ENCODE peak calls at places on chromosomes 2 and 18, in seven cellular contexts. L is NCI-H1092, V is WTC11, M is activated T-cell treated with anti-CD3 and anti-CD28 coated beads for 24 hours, N is KBM-7, A is A549, I is H54. H is an unnamed sample.

GRCh38 chr2:82823892-82824291 is 1635.2 kb downstream of the SUCLG1 start:
- DNase-seq in M (no peak), I (no peak), N (no peak), V (no peak), L (no peak), A (no peak), H (no peak)

GRCh38 chr2:135473567-135473966 is 57.5 kb downstream of the ZRANB3 start:
- DNase-seq in V (peak; percentile 21), M (no peak), A (peak; percentile 3), L (no peak), N (peak; percentile 47), I (no peak), H (no peak)

GRCh38 chr2:121722479-121722878 is 14.2 kb downstream of the NIFK start:
- DNase-seq in I (peak; percentile 67), L (no peak), M (no peak), N (no peak), A (peak; percentile 63), V (no peak), H (no peak)

GRCh38 chr2:191878576-191879298 is 31.8 kb upstream of the CAVIN2 start:
- DNase-seq in N (no peak), A (no peak), I (no peak), L (no peak), M (no peak), V (no peak), H (peak; percentile 29)

GRCh38 chr18:31489311-31489710 is 8.7 kb upstream of the DSG2 start:
- DNase-seq in A (no peak), V (no peak), M (no peak), I (no peak), N (no peak), L (no peak), H (no peak)

GRCh38 chr2:220393717-220394116 is 766.3 kb downstream of the SLC4A3 start:
- DNase-seq in L (no peak), I (no peak), A (no peak), V (no peak), M (no peak), N (no peak), H (no peak)

GRCh38 chr2:178143481-178143880 is 31.2 kb downstream of the RBM45 start:
- DNase-seq in I (no peak), L (no peak), M (no peak), V (no peak), A (no peak), N (no peak), H (no peak)

GRCh38 chr2:213121677-213122076 is 29.7 kb downstream of the IKZF2 start:
- DNase-seq in L (no peak), A (no peak), I (no peak), M (no peak), V (no peak), N (no peak), H (no peak)

GRCh38 chr2:171523339-171523931 is 1.2 kb downstream of the CYBRD1 start:
- DNase-seq in L (no peak), I (peak; percentile 51), A (peak; percentile 46), V (peak; percentile 65), M (no peak), N (peak; percentile 92), H (peak; percentile 71)

GRCh38 chr2:43415582-43415981 is 180.3 kb downstream of the THADA start:
- DNase-seq in L (no peak), V (no peak), A (no peak), I (no peak), N (no peak), M (no peak), H (no peak)

GRCh38 chr18:55338955-55339662 is 248.9 kb downstream of the TCF4 start:
- DNase-seq in M (no peak), V (no peak), A (no peak), L (no peak), I (no peak), N (peak; percentile 72), H (no peak)

GRCh38 chr2:218278531-218279360 is 8.4 kb downstream of the PNKD start:
- DNase-seq in N (no peak), A (no peak), V (no peak), M (no peak), I (no peak), L (no peak), H (no peak)

GRCh38 chr2:205763708-205764501 is 81.6 kb downstream of the NRP2 start:
- DNase-seq in A (peak; percentile 35), I (no peak), M (no peak), V (peak; percentile 94), N (peak; percentile 15), L (no peak), H (no peak)

GRCh38 chr18:49861659-49862058 is 48.3 kb upstream of the ACAA2 start:
- DNase-seq in I (no peak), N (peak; percentile 38), A (no peak), M (no peak), L (no peak), V (no peak), H (no peak)

GRCh38 chr2:69017876-69018275 is 4.9 kb downstream of the ANTXR1 start:
- DNase-seq in V (no peak), I (no peak), N (no peak), L (no peak), A (no peak), M (no peak), H (no peak)

GRCh38 chr2:62196278-62196901 is 475 bp downstream of the B3GNT2 start:
- DNase-seq in I (peak; percentile 53), M (peak; percentile 48), L (no peak), N (peak; percentile 32), A (peak; percentile 52), V (peak; percentile 69), H (peak; percentile 71)

GRCh38 chr18:10076502-10077030 is 162.8 kb downstream of the VAPA start:
- DNase-seq in I (no peak), V (no peak), A (no peak), M (no peak), N (no peak), L (no peak), H (peak; percentile 96)

GRCh38 chr18:32934201-32934600 is 161.4 kb upstream of the KLHL14 start:
- DNase-seq in A (no peak), L (no peak), N (no peak), M (no peak), V (no peak), I (no peak), H (no peak)

GRCh38 chr18:35143615-35144596 is 96.9 kb upstream of the ZNF397 start:
- DNase-seq in I (peak; percentile 15), N (peak; percentile 66), V (peak; percentile 62), A (peak; percentile 19), M (no peak), L (peak; percentile 96), H (peak; percentile 31)

GRCh38 chr18:54060343-54061005 is 164.0 kb downstream of the MBD2 start:
- DNase-seq in M (no peak), I (no peak), A (no peak), L (no peak), V (no peak), N (no peak), H (no peak)

GRCh38 chr2:67400560-67401464 is 3.7 kb downstream of the ETAA1 start:
- DNase-seq in I (no peak), M (no peak), N (no peak), A (no peak), V (no peak), L (no peak), H (no peak)

GRCh38 chr2:117737846-117738245 is 76.6 kb upstream of the DDX18 start:
- DNase-seq in I (no peak), V (no peak), M (no peak), L (no peak), N (no peak), A (no peak), H (no peak)

GRCh38 chr18:56891870-56892269 is 240.7 kb downstream of the WDR7 start:
- DNase-seq in A (no peak), V (no peak), I (no peak), N (no peak), M (no peak), L (no peak), H (no peak)

GRCh38 chr18:49017813-49018552 is 67.2 kb upstream of the SMAD7 start:
- DNase-seq in A (no peak), I (no peak), M (no peak), V (no peak), L (no peak), N (no peak), H (no peak)

GRCh38 chr2:101518470-101519172 is 43.7 kb upstream of the RFX8 start:
- DNase-seq in N (no peak), M (no peak), A (peak; percentile 29), I (no peak), V (peak; percentile 46), L (no peak), H (peak; percentile 79)

GRCh38 chr2:9781252-9781651 is 62.0 kb upstream of the TAF1B start:
- DNase-seq in N (no peak), A (no peak), V (no peak), M (no peak), I (no peak), L (no peak), H (no peak)

GRCh38 chr2:205758051-205758450 is 75.8 kb downstream of the NRP2 start:
- DNase-seq in L (no peak), M (no peak), I (peak; percentile 40), N (no peak), A (no peak), V (no peak), H (no peak)

GRCh38 chr2:84545030-84545429 is 28.7 kb downstream of the DNAH6 start:
- DNase-seq in I (no peak), M (no peak), V (no peak), N (no peak), A (no peak), L (no peak), H (no peak)